ENCODE peak calls at places on chromosomes 12 and 14, in ten cellular contexts. Q is right atrium auricular region, T is GM23248, N is trophoblast cell, Y is GM12878, S is HCT116, A is bronchial epithelial cell, W is aorta, C is pancreas, J is esophagus squamous epithelium. D is an unnamed sample. For H3K27me3, the result is how much of the 10 kb centered on the place peaks cover.

GRCh38 chr14:42930058-42930457 is 1323.4 kb downstream of the LRFN5 start:
- DNase-seq in Q (no peak), T (no peak), N (peak), Y (no peak), S (no peak), A (no peak), W (peak), C (peak), J (no peak), D (peak)

GRCh38 chr14:100885196-100886030 is 18.1 kb downstream of the RTL1 start:
- DNase-seq in Q (no peak), T (peak), N (no peak), Y (no peak), S (no peak), A (no peak), W (peak), C (no peak), J (no peak), D (peak)

GRCh38 chr14:95485222-95485819 is 31.1 kb downstream of the SYNE3 start:
- DNase-seq in Q (no peak), T (no peak), N (no peak), Y (no peak), S (no peak), A (no peak), W (no peak), C (no peak), J (no peak), D (no peak)

GRCh38 chr14:53462931-53463778 is 310.0 kb upstream of the DDHD1 start:
- DNase-seq in Q (no peak), T (no peak), N (peak), Y (no peak), S (peak), A (peak), W (no peak), C (no peak), J (no peak), D (no peak)

GRCh38 chr12:26727482-26728204 is 105.4 kb downstream of the ITPR2 start:
- DNase-seq in Q (no peak), T (no peak), N (no peak), Y (no peak), S (no peak), A (no peak), W (no peak), C (no peak), J (no peak), D (no peak)

GRCh38 chr14:90828642-90829487 is 12.6 kb upstream of the TTC7B start:
- DNase-seq in Q (peak), T (no peak), N (peak), Y (no peak), S (no peak), A (no peak), W (peak), C (no peak), J (no peak), D (no peak)

GRCh38 chr14:38108681-38109080 is 99.0 kb upstream of the SSTR1 start:
- DNase-seq in Q (no peak), T (peak), N (peak), Y (no peak), S (no peak), A (no peak), W (no peak), C (no peak), J (no peak), D (no peak)

GRCh38 chr12:86194721-86195120 is 61.5 kb downstream of the MGAT4C start:
- DNase-seq in Q (no peak), T (no peak), N (no peak), Y (no peak), S (no peak), A (no peak), W (no peak), C (no peak), J (no peak), D (no peak)

GRCh38 chr14:73180385-73180805 is 44.1 kb downstream of the PSEN1 start:
- DNase-seq in Q (no peak), T (peak), N (peak), Y (no peak), S (no peak), A (peak), W (no peak), C (no peak), J (no peak), D (no peak)

GRCh38 chr12:5807538-5808219 is 137.4 kb downstream of the ANO2 start:
- DNase-seq in Q (no peak), T (no peak), N (no peak), Y (no peak), S (no peak), A (no peak), W (no peak), C (no peak), J (no peak), D (no peak)

GRCh38 chr14:96253140-96253539 is 2.9 kb upstream of the BDKRB1 start:
- DNase-seq in Q (no peak), T (peak), N (peak), Y (no peak), S (no peak), A (peak), W (no peak), C (no peak), J (no peak), D (no peak)

GRCh38 chr14:103204852-103205540 is 81.7 kb downstream of the TNFAIP2 start:
- DNase-seq in Q (no peak), T (peak), N (peak), Y (no peak), S (peak), A (peak), W (no peak), C (no peak), J (no peak), D (no peak)

GRCh38 chr12:51218607-51219161 is 822 bp upstream of the POU6F1 start:
- DNase-seq in Q (no peak), T (no peak), N (peak), Y (no peak), S (no peak), A (peak), W (no peak), C (peak), J (no peak), D (no peak)

GRCh38 chr14:33916663-33917565 is 34.0 kb downstream of the EGLN3 start:
- DNase-seq in Q (no peak), T (peak), N (peak), Y (no peak), S (no peak), A (peak), W (no peak), C (no peak), J (no peak), D (no peak)

GRCh38 chr12:56768424-56768823 is 5.3 kb downstream of the HSD17B6 start:
- DNase-seq in Q (no peak), T (no peak), N (no peak), Y (no peak), S (no peak), A (no peak), W (no peak), C (no peak), J (no peak), D (no peak)

GRCh38 chr12:42486407-42486806 is 103.1 kb downstream of the PRICKLE1 start:
- DNase-seq in Q (no peak), T (no peak), N (no peak), Y (no peak), S (no peak), A (no peak), W (no peak), C (no peak), J (no peak), D (no peak)
- H3K27me3 ChIP-seq in Q (under half), T (under half), N (under half), Y (under half), S (under half), A (under half), W (under half), C (under half), J (under half), D (under half)

DNA sequence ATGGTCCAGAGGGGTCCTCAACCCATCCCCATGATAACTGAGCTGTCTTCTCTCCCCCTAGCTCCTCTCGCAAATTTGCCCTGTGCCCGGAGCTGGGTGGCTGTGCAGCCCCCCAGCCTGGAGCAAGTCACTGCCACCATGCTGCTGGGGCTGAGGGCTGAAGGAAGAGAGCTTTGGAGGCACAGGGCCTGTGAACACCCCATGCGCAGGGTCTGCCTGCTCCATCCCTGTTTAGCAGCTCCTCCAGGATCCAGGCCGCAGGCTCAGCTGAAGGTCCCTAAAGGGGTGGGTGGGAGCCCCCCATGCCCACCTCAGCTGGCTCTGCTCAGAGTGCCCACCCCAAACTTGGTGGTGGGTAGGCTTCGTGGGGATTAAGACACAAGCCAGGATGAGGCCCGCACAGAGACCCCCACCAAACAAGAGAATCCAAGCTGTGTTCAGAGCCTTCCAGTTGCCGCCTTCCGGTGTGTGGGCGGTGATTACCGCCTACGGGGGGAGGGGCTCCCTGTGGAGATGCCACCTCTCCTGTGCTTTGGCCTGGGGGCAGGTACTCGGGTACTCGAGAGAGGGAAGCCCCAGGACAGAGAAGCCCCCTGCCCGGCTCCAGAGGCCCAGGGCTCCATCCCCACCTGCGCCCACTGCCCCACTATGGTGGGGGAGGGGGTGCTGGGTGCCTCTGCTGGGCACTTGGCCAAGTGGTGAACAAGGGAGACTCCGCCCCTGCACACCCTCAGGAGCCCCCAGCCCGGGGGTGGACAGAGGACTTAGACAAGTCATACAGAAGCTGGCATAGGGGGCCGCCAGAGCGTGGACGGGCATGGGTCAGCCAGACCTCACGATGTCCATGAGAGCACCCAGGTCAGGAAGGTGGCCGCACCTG is 1.4 kb upstream of the JAG2 start:
- DNase-seq in Q (no peak), T (no peak), N (no peak), Y (no peak), S (no peak), A (no peak), W (no peak), C (no peak), J (no peak), D (no peak)
- H3K27me3 ChIP-seq in Q (under half), T (under half), N (under half), Y (under half), S (under half), A (under half), W (under half), C (under half), J (under half), D (under half)

DNA sequence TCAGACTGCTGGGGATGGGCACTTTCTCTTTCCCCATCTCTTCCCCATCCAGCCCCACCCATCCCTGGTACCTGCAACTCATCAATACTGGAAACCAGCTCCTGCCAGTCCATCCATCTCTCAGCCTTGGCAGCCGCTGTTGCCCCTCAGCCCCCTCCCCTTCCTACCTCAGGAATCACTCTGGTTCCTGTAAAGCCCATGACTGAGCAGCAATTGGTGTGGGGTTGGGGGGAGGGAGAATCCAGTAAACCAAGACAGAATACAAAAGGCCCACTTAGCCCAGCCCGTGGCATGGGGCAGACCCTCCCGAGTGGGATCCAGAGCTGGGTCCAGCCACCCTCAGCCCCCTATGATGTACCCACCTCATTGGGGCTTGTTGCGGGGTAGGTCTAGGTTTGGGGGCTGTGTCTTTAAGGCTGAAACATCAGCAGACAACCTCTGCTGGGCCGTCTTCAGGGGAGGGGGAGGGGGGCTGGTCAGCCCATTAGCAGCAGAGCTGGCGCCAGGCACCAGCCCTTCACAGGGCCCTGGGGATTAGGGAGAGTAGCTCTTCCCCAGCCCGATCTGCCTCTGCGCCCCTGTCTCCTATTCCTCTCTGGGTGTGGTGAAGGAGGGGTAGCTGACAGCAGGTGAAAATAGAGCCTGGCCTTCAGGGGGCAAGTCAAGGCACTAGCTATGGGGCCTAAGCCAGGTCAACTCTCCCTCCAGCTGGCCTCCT is 702 bp upstream of the PRPH start:
- DNase-seq in Q (no peak), T (no peak), N (no peak), Y (no peak), S (no peak), A (no peak), W (no peak), C (peak), J (no peak), D (no peak)
- H3K27me3 ChIP-seq in Q (under half), T (under half), N (half or more), Y (under half), S (under half), A (under half), W (under half), C (under half), J (under half), D (half or more)

GRCh38 chr12:101280006-101280505 is at the start of gene UTP20:
- DNase-seq in Q (peak), T (peak), N (peak), Y (peak), S (peak), A (peak), W (peak), C (peak), J (peak), D (peak)

GRCh38 chr12:101276433-101276832 is 3.5 kb upstream of the UTP20 start:
- DNase-seq in Q (no peak), T (no peak), N (no peak), Y (no peak), S (no peak), A (no peak), W (no peak), C (no peak), J (no peak), D (no peak)

GRCh38 chr12:101277443-101277842 is 2.5 kb upstream of the UTP20 start:
- DNase-seq in Q (no peak), T (peak), N (peak), Y (no peak), S (no peak), A (peak), W (no peak), C (no peak), J (no peak), D (no peak)
- H3K27me3 ChIP-seq in Q (under half), T (under half), N (under half), Y (under half), S (under half), A (under half), W (under half), C (under half), J (under half), D (under half)

GRCh38 chr12:48183091-48183875 is at the start of gene CCDC184:
- DNase-seq in Q (peak), T (peak), N (peak), Y (peak), S (peak), A (peak), W (peak), C (no peak), J (no peak), D (peak)

GRCh38 chr12:48184549-48184922 is 1.1 kb downstream of the CCDC184 start:
- DNase-seq in Q (no peak), T (peak), N (no peak), Y (no peak), S (no peak), A (no peak), W (no peak), C (peak), J (no peak), D (no peak)

GRCh38 chr12:48183876-48184548 is 568 bp downstream of the CCDC184 start:
- DNase-seq in Q (no peak), T (no peak), N (no peak), Y (no peak), S (no peak), A (no peak), W (no peak), C (peak), J (no peak), D (no peak)

GRCh38 chr12:48182659-48183058 is 785 bp upstream of the CCDC184 start:
- DNase-seq in Q (no peak), T (peak), N (no peak), Y (no peak), S (no peak), A (no peak), W (no peak), C (no peak), J (no peak), D (no peak)

DNA sequence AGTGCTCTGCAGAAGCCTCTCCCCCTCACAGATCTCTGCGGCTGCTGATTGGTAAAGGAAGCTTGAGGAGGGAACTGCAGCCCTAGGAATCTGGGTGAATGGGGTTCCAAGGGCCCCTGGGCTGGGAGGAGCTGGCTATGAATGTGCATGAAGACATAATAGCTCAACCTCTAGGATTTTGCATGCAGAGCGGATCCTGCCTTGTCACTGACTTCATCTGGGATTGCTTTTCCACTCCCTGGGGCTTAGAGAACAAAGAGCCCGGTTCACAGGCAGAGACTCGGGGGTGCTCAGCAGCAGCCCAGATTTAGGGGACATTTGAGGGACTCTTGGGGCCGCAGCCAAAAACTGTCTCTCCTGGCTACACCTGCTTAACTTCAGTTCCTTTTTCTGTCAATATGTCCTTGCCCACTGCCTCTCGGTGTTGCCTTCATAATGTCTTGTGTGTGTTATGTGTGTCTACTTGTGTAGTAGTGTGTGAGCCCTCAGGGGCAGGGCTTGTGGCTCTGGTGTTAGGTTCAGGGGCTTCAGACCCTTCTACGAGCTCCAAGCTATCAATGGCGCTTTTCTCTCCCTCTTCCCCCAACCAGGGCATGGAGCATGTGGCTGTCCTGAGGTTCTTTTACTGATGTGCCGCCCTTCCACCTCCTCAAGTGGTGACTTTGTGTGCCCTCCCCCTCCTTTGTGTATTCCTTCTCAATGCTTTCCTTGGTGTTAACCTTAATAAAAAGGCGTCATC is 1.9 kb downstream of the CCDC184 start:
- DNase-seq in Q (no peak), T (peak), N (no peak), Y (no peak), S (no peak), A (no peak), W (no peak), C (no peak), J (no peak), D (no peak)
- H3K27me3 ChIP-seq in Q (under half), T (under half), N (under half), Y (under half), S (under half), A (under half), W (under half), C (under half), J (under half), D (half or more)

GRCh38 chr12:78430501-78430900 is 434.1 kb upstream of the SYT1 start:
- DNase-seq in Q (no peak), T (no peak), N (no peak), Y (no peak), S (no peak), A (no peak), W (no peak), C (no peak), J (no peak), D (no peak)

GRCh38 chr12:78431931-78432330 is 432.6 kb upstream of the SYT1 start:
- DNase-seq in Q (no peak), T (peak), N (no peak), Y (no peak), S (no peak), A (peak), W (no peak), C (no peak), J (no peak), D (no peak)
- H3K27me3 ChIP-seq in Q (under half), T (under half), N (under half), Y (under half), S (under half), A (under half), W (under half), C (under half), J (under half), D (under half)

GRCh38 chr12:4134833-4135597 is 138.5 kb upstream of the CCND2 start:
- DNase-seq in Q (no peak), T (no peak), N (no peak), Y (no peak), S (no peak), A (no peak), W (no peak), C (no peak), J (no peak), D (no peak)
- H3K27me3 ChIP-seq in Q (under half), T (under half), N (under half), Y (under half), S (under half), A (under half), W (under half), C (under half), J (under half), D (under half)